ENCODE peak calls at places on chromosomes 11 and 22, in four cellular contexts. I, V, S and E are unnamed samples. For H3K36me3 and H3K4me1, the result is how much of the 10 kb centered on the place peaks cover.

GRCh38 chr22:50076646-50077624 is 8.3 kb downstream of the MLC1 start:
- DNase-seq in I (peak), V (no peak), S (no peak), E (no peak)

GRCh38 chr11:22521226-22521625 is 104.4 kb downstream of the FANCF start:
- DNase-seq in I (no peak), V (no peak), S (no peak), E (no peak)

GRCh38 chr22:17672417-17672991 is 33.9 kb downstream of the BCL2L13 start:
- DNase-seq in I (no peak), V (no peak), S (no peak), E (no peak)

GRCh38 chr11:103541186-103541795 is 432.1 kb downstream of the DYNC2H1 start:
- DNase-seq in I (no peak), V (no peak), S (no peak), E (no peak)

GRCh38 chr11:63813563-63814382 is 517 bp downstream of the SPINDOC start:
- DNase-seq in I (peak), V (no peak), S (peak), E (no peak)

GRCh38 chr22:43823911-43824665 is 12.0 kb upstream of the EFCAB6 start:
- DNase-seq in I (no peak), V (no peak), S (peak), E (no peak)

GRCh38 chr11:69923196-69923595 is 104.0 kb upstream of the FGF3 start:
- DNase-seq in I (peak), V (peak), S (no peak), E (peak)

GRCh38 chr11:121318848-121319834 is 26.6 kb downstream of the SC5D start:
- DNase-seq in I (no peak), V (no peak), S (no peak), E (no peak)

GRCh38 chr11:11992257-11992690 is 16.2 kb downstream of the DKK3 start:
- DNase-seq in I (no peak), V (no peak), S (peak), E (no peak)

GRCh38 chr22:20916916-20917810 is at the start of gene CRKL:
- DNase-seq in I (peak), V (peak), S (peak), E (peak)

GRCh38 chr11:35944503-35945136 is 758 bp downstream of the LDLRAD3 start:
- DNase-seq in I (no peak), V (no peak), S (no peak), E (peak)

GRCh38 chr22:49934891-49935557 is 16.6 kb downstream of the CRELD2 start:
- DNase-seq in I (peak), V (peak), S (peak), E (peak)

GRCh38 chr11:559712-560304 is 730 bp downstream of the LMNTD2 start:
- DNase-seq in I (peak), V (peak), S (peak), E (no peak)

GRCh38 chr11:94563176-94563847 is 3.9 kb upstream of the PIWIL4 start:
- DNase-seq in I (no peak), V (no peak), S (no peak), E (no peak)

GRCh38 chr11:67111261-67111660 is 7.8 kb upstream of the KDM2A start:
- DNase-seq in I (no peak), V (no peak), S (no peak), E (peak)

GRCh38 chr22:22219140-22219996 is 25.2 kb upstream of the VPREB1 start:
- DNase-seq in I (no peak), V (no peak), S (no peak), E (no peak)

GRCh38 chr22:17472886-17473285 is 90.4 kb upstream of the SLC25A18 start:
- DNase-seq in I (no peak), V (no peak), S (no peak), E (no peak)

GRCh38 chr11:38345286-38345685 is 1747.2 kb upstream of the RAG2 start:
- DNase-seq in I (no peak), V (no peak), S (no peak), E (no peak)

GRCh38 chr22:23289851-23290724 is 109.8 kb downstream of the BCR start:
- DNase-seq in I (no peak), V (peak), S (peak), E (peak)

GRCh38 chr11:47786373-47786772 is 19.2 kb upstream of the FNBP4 start:
- DNase-seq in I (no peak), V (no peak), S (no peak), E (peak)

GRCh38 chr11:69376155-69377028 is 82.4 kb downstream of the MYEOV start:
- DNase-seq in I (no peak), V (peak), S (no peak), E (no peak)

GRCh38 chr11:116601734-116602636 is 170.8 kb downstream of the BUD13 start:
- DNase-seq in I (peak), V (no peak), S (no peak), E (no peak)

GRCh38 chr11:130631119-130631518 is 182.7 kb downstream of the ADAMTS15 start:
- DNase-seq in I (no peak), V (no peak), S (no peak), E (no peak)

GRCh38 chr11:11786771-11787170 is 55.0 kb upstream of the USP47 start:
- DNase-seq in I (no peak), V (no peak), S (no peak), E (no peak)

GRCh38 chr11:17645190-17645970 is 74.0 kb upstream of the MYOD1 start:
- DNase-seq in I (no peak), V (no peak), S (no peak), E (no peak)

GRCh38 chr11:117087446-117087845 is 10.8 kb downstream of the SIK3 start:
- DNase-seq in I (no peak), V (no peak), S (no peak), E (no peak)

GRCh38 chr11:1223346-1224108 is 661 bp downstream of the MUC5B start:
- DNase-seq in I (peak), V (peak), S (no peak), E (no peak)

GRCh38 chr11:63564785-63565350 is 1.7 kb upstream of the PLAAT2 start:
- DNase-seq in I (no peak), V (no peak), S (peak), E (no peak)

GRCh38 chr11:36449566-36450390 is 60.3 kb downstream of the TRAF6 start:
- DNase-seq in I (no peak), V (no peak), S (no peak), E (no peak)

GRCh38 chr11:76766521-76766920 is 16.6 kb upstream of the TSKU start:
- DNase-seq in I (peak), V (no peak), S (no peak), E (no peak)

GRCh38 chr22:50613291-50613981 is 12.8 kb downstream of the MAPK8IP2 start:
- DNase-seq in I (peak), V (peak), S (peak), E (peak)

GRCh38 chr11:57133616-57134015 is 48.1 kb upstream of the LRRC55 start:
- DNase-seq in I (no peak), V (no peak), S (no peak), E (no peak)

GRCh38 chr11:3853935-3854659 is 1.4 kb upstream of the STIM1 start:
- DNase-seq in I (peak), V (peak), S (peak), E (peak)

GRCh38 chr11:83285771-83286528 is at the start of gene CCDC90B:
- DNase-seq in I (peak), V (peak), S (peak), E (peak)

GRCh38 chr11:83284501-83285051 is 1.6 kb downstream of the CCDC90B start:
- DNase-seq in I (no peak), V (no peak), S (no peak), E (no peak)

GRCh38 chr11:83285131-83285770 is 916 bp downstream of the CCDC90B start:
- DNase-seq in I (no peak), V (no peak), S (no peak), E (no peak)

GRCh38 chr11:83292709-83293435 is 6.7 kb upstream of the CCDC90B start:
- DNase-seq in I (no peak), V (no peak), S (no peak), E (no peak)

GRCh38 chr11:83287631-83288030 is 1.5 kb upstream of the CCDC90B start:
- DNase-seq in I (no peak), V (no peak), S (no peak), E (no peak)
- TF ChIP-seq POLR2A in I (no peak), V (no peak), S (no peak), E (no peak)

GRCh38 chr11:118628861-118629549 is 21.6 kb downstream of the PHLDB1 start:
- DNase-seq in I (no peak), V (no peak), S (no peak), E (no peak)

GRCh38 chr11:118628031-118628430 is 20.6 kb downstream of the PHLDB1 start:
- DNase-seq in I (no peak), V (no peak), S (no peak), E (no peak)

GRCh38 chr11:118627566-118627965 is 20.2 kb downstream of the PHLDB1 start:
- DNase-seq in I (no peak), V (no peak), S (no peak), E (no peak)

GRCh38 chr11:118629761-118630661 is 22.6 kb downstream of the PHLDB1 start:
- DNase-seq in I (no peak), V (no peak), S (peak), E (no peak)

GRCh38 chr11:118628432-118628831 is 21.0 kb downstream of the PHLDB1 start:
- DNase-seq in I (no peak), V (no peak), S (no peak), E (no peak)
- H3K36me3 ChIP-seq in I (under half), V (under half), S (half or more), E (under half)

GRCh38 chr22:28906312-28906711 is 22.9 kb downstream of the ZNRF3 start:
- DNase-seq in I (no peak), V (no peak), S (no peak), E (no peak)
- H3K4me1 ChIP-seq in I (under half), V (under half), S (half or more), E (half or more)

DNA sequence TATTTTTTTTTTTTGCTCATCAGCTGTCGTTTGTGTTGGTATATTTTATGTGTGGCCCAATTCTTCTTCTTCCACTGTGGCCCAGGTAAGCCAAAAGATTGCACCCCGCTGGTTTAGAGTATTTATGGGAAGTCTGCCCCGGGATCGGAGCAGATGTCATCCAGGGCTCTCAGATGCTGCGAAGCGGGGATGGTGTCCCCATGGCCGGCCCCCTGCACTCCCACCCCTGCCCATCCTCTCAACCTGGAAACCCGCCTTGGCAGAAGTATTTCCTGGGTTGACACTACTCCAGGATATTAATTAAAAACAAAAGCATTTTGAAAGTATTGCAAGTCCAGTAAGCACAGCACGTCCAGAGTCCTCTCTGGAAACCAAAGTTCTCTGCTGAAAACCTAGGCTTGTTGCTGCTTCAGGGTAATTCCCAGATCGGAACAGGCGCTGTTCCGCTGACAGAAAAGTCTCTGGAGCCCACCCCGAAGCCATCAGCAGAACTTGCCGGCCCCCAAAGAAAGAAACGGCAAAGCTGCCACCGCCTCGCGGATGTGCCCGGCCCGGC is 833 bp downstream of the SCUBE2 start:
- DNase-seq in I (no peak), V (no peak), S (no peak), E (no peak)
- TF ChIP-seq POLR2A in I (no peak), V (no peak), S (no peak), E (no peak)